ENCODE peak calls at places on chromosome 12, in eight cellular contexts. One of them, this sample, is unnamed.

GRCh38 chr12:28558232-28558631 is 368.0 kb downstream of the CCDC91 start:
- DNase-seq in MM.1S: no peak
- DNase-seq in cardiac fibroblast: no peak
- DNase-seq in CD8-positive, alpha-beta T cell: no peak
- DNase-seq in GM06990: no peak
- DNase-seq in neural crest cell: no peak
- DNase-seq in natural killer cell: no peak
- DNase-seq in fibroblast of pulmonary artery: no peak
- DNase-seq in this sample: no peak

GRCh38 chr12:124734224-124734788 is 129.4 kb downstream of the SCARB1 start:
- DNase-seq in MM.1S: no peak
- DNase-seq in cardiac fibroblast: no peak
- DNase-seq in CD8-positive, alpha-beta T cell: no peak
- DNase-seq in GM06990: no peak
- DNase-seq in neural crest cell: no peak
- DNase-seq in natural killer cell: no peak
- DNase-seq in fibroblast of pulmonary artery: no peak
- DNase-seq in this sample: no peak

GRCh38 chr12:118689793-118690192 is 291.5 kb upstream of the SRRM4 start:
- DNase-seq in MM.1S: no peak
- DNase-seq in cardiac fibroblast: no peak
- DNase-seq in CD8-positive, alpha-beta T cell: no peak
- DNase-seq in GM06990: peak; percentile 67
- DNase-seq in neural crest cell: peak; percentile 30
- DNase-seq in natural killer cell: no peak
- DNase-seq in fibroblast of pulmonary artery: no peak
- DNase-seq in this sample: no peak

GRCh38 chr12:4849024-4849594 is 60.6 kb upstream of the KCNA1 start:
- DNase-seq in MM.1S: no peak
- DNase-seq in cardiac fibroblast: peak; percentile 51
- DNase-seq in CD8-positive, alpha-beta T cell: no peak
- DNase-seq in GM06990: no peak
- DNase-seq in neural crest cell: peak; percentile 8
- DNase-seq in natural killer cell: no peak
- DNase-seq in fibroblast of pulmonary artery: peak; percentile 58
- DNase-seq in this sample: peak; percentile 38

GRCh38 chr12:107873223-107873622 is 98.7 kb downstream of the ASCL4 start:
- DNase-seq in MM.1S: no peak
- DNase-seq in cardiac fibroblast: no peak
- DNase-seq in CD8-positive, alpha-beta T cell: no peak
- DNase-seq in GM06990: no peak
- DNase-seq in neural crest cell: no peak
- DNase-seq in natural killer cell: no peak
- DNase-seq in fibroblast of pulmonary artery: no peak
- DNase-seq in this sample: no peak

GRCh38 chr12:50174971-50175715 is 8.0 kb upstream of the CERS5 start:
- DNase-seq in MM.1S: peak; percentile 61
- DNase-seq in cardiac fibroblast: peak; percentile 89
- DNase-seq in CD8-positive, alpha-beta T cell: no peak
- DNase-seq in GM06990: no peak
- DNase-seq in neural crest cell: peak; percentile 23
- DNase-seq in natural killer cell: no peak
- DNase-seq in fibroblast of pulmonary artery: peak; percentile 91
- DNase-seq in this sample: peak; percentile 81

GRCh38 chr12:50589650-50590435 is 85.1 kb downstream of the DIP2B start:
- DNase-seq in MM.1S: no peak
- DNase-seq in cardiac fibroblast: peak; percentile 94
- DNase-seq in CD8-positive, alpha-beta T cell: no peak
- DNase-seq in GM06990: no peak
- DNase-seq in neural crest cell: no peak
- DNase-seq in natural killer cell: no peak
- DNase-seq in fibroblast of pulmonary artery: peak; percentile 94
- DNase-seq in this sample: no peak

GRCh38 chr12:4282103-4282891 is 8.7 kb downstream of the CCND2 start:
- DNase-seq in MM.1S: no peak
- DNase-seq in cardiac fibroblast: no peak
- DNase-seq in CD8-positive, alpha-beta T cell: no peak
- DNase-seq in GM06990: no peak
- DNase-seq in neural crest cell: no peak
- DNase-seq in natural killer cell: no peak
- DNase-seq in fibroblast of pulmonary artery: no peak
- DNase-seq in this sample: no peak

GRCh38 chr12:132389066-132389465 is 59.7 kb upstream of the GALNT9 start:
- DNase-seq in MM.1S: no peak
- DNase-seq in cardiac fibroblast: no peak
- DNase-seq in CD8-positive, alpha-beta T cell: no peak
- DNase-seq in GM06990: no peak
- DNase-seq in neural crest cell: no peak
- DNase-seq in natural killer cell: no peak
- DNase-seq in fibroblast of pulmonary artery: no peak
- DNase-seq in this sample: no peak

GRCh38 chr12:125149160-125150108 is 84.2 kb downstream of the AACS start:
- DNase-seq in MM.1S: peak; percentile 84
- DNase-seq in cardiac fibroblast: no peak
- DNase-seq in CD8-positive, alpha-beta T cell: no peak
- DNase-seq in GM06990: peak; percentile 71
- DNase-seq in neural crest cell: no peak
- DNase-seq in natural killer cell: no peak
- DNase-seq in fibroblast of pulmonary artery: no peak
- DNase-seq in this sample: no peak

GRCh38 chr12:108181095-108181454 is 52.0 kb downstream of the WSCD2 start:
- DNase-seq in MM.1S: no peak
- DNase-seq in cardiac fibroblast: no peak
- DNase-seq in CD8-positive, alpha-beta T cell: no peak
- DNase-seq in GM06990: no peak
- DNase-seq in neural crest cell: no peak
- DNase-seq in natural killer cell: no peak
- DNase-seq in fibroblast of pulmonary artery: no peak
- DNase-seq in this sample: no peak

GRCh38 chr12:125890366-125890905 is 825.2 kb downstream of the AACS start:
- DNase-seq in MM.1S: no peak
- DNase-seq in cardiac fibroblast: no peak
- DNase-seq in CD8-positive, alpha-beta T cell: no peak
- DNase-seq in GM06990: no peak
- DNase-seq in neural crest cell: no peak
- DNase-seq in natural killer cell: no peak
- DNase-seq in fibroblast of pulmonary artery: no peak
- DNase-seq in this sample: no peak

GRCh38 chr12:51893786-51894185 is 5.9 kb downstream of the ANKRD33 start:
- DNase-seq in MM.1S: no peak
- DNase-seq in cardiac fibroblast: no peak
- DNase-seq in CD8-positive, alpha-beta T cell: no peak
- DNase-seq in GM06990: no peak
- DNase-seq in neural crest cell: no peak
- DNase-seq in natural killer cell: no peak
- DNase-seq in fibroblast of pulmonary artery: no peak
- DNase-seq in this sample: no peak

GRCh38 chr12:123120452-123121166 is 30.3 kb downstream of the PITPNM2 start:
- DNase-seq in MM.1S: peak; percentile 26
- DNase-seq in cardiac fibroblast: peak; percentile 45
- DNase-seq in CD8-positive, alpha-beta T cell: peak; percentile 27
- DNase-seq in GM06990: no peak
- DNase-seq in neural crest cell: no peak
- DNase-seq in natural killer cell: no peak
- DNase-seq in fibroblast of pulmonary artery: no peak
- DNase-seq in this sample: no peak

GRCh38 chr12:77947746-77948145 is 117.1 kb downstream of the NAV3 start:
- DNase-seq in MM.1S: no peak
- DNase-seq in cardiac fibroblast: no peak
- DNase-seq in CD8-positive, alpha-beta T cell: no peak
- DNase-seq in GM06990: no peak
- DNase-seq in neural crest cell: no peak
- DNase-seq in natural killer cell: no peak
- DNase-seq in fibroblast of pulmonary artery: no peak
- DNase-seq in this sample: no peak

GRCh38 chr12:68158427-68158826 is 1.1 kb downstream of the IFNG start:
- DNase-seq in MM.1S: peak; percentile 30
- DNase-seq in cardiac fibroblast: peak; percentile 16
- DNase-seq in CD8-positive, alpha-beta T cell: no peak
- DNase-seq in GM06990: no peak
- DNase-seq in neural crest cell: no peak
- DNase-seq in natural killer cell: no peak
- DNase-seq in fibroblast of pulmonary artery: peak; percentile 4
- DNase-seq in this sample: peak; percentile 60

GRCh38 chr12:12897286-12897685 is 5.9 kb downstream of the GPRC5A start:
- DNase-seq in MM.1S: no peak
- DNase-seq in cardiac fibroblast: no peak
- DNase-seq in CD8-positive, alpha-beta T cell: no peak
- DNase-seq in GM06990: no peak
- DNase-seq in neural crest cell: no peak
- DNase-seq in natural killer cell: no peak
- DNase-seq in fibroblast of pulmonary artery: no peak
- DNase-seq in this sample: no peak

GRCh38 chr12:113794774-113795173 is 171.4 kb downstream of the RBM19 start:
- DNase-seq in MM.1S: no peak
- DNase-seq in cardiac fibroblast: no peak
- DNase-seq in CD8-positive, alpha-beta T cell: no peak
- DNase-seq in GM06990: no peak
- DNase-seq in neural crest cell: no peak
- DNase-seq in natural killer cell: no peak
- DNase-seq in fibroblast of pulmonary artery: no peak
- DNase-seq in this sample: no peak

GRCh38 chr12:4112290-4112689 is 161.3 kb upstream of the CCND2 start:
- DNase-seq in MM.1S: no peak
- DNase-seq in cardiac fibroblast: no peak
- DNase-seq in CD8-positive, alpha-beta T cell: no peak
- DNase-seq in GM06990: peak; percentile 62
- DNase-seq in neural crest cell: no peak
- DNase-seq in natural killer cell: no peak
- DNase-seq in fibroblast of pulmonary artery: no peak
- DNase-seq in this sample: no peak

GRCh38 chr12:95982602-95983001 is 13.5 kb downstream of the HAL start:
- DNase-seq in MM.1S: no peak
- DNase-seq in cardiac fibroblast: no peak
- DNase-seq in CD8-positive, alpha-beta T cell: no peak
- DNase-seq in GM06990: no peak
- DNase-seq in neural crest cell: no peak
- DNase-seq in natural killer cell: no peak
- DNase-seq in fibroblast of pulmonary artery: no peak
- DNase-seq in this sample: no peak

GRCh38 chr12:131194166-131194565 is 240.5 kb downstream of the ADGRD1 start:
- DNase-seq in MM.1S: no peak
- DNase-seq in cardiac fibroblast: no peak
- DNase-seq in CD8-positive, alpha-beta T cell: no peak
- DNase-seq in GM06990: no peak
- DNase-seq in neural crest cell: no peak
- DNase-seq in natural killer cell: no peak
- DNase-seq in fibroblast of pulmonary artery: no peak
- DNase-seq in this sample: no peak

DNA sequence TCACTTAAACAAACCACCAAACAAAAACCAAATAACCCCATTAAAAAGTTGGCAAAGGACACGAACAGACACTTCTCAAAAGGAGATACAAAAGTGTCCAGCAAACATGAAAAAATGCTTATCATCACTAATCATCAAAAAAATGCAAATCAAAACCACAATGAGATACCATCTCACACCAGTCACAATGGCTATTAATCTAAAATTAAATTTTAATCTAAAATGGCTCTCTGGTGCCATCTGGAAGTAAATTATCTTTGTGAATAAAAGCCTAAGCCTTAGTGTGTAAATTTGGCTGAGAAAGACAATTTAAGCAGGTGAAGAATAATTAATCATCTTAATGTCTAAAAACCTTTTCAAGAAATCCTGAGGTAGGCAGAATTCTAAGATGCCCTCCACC is 204.5 kb upstream of the PPFIA2 start:
- DNase-seq in MM.1S: no peak
- DNase-seq in cardiac fibroblast: no peak
- DNase-seq in CD8-positive, alpha-beta T cell: no peak
- DNase-seq in GM06990: no peak
- DNase-seq in neural crest cell: no peak
- DNase-seq in natural killer cell: no peak
- DNase-seq in fibroblast of pulmonary artery: no peak
- DNase-seq in this sample: no peak
- TF ChIP-seq CTCF in MM.1S: no peak
- TF ChIP-seq CTCF in cardiac fibroblast: no peak
- TF ChIP-seq CTCF in CD8-positive, alpha-beta T cell: no peak
- TF ChIP-seq CTCF in GM06990: no peak
- TF ChIP-seq CTCF in neural crest cell: no peak
- TF ChIP-seq CTCF in natural killer cell: no peak
- TF ChIP-seq CTCF in fibroblast of pulmonary artery: no peak
- TF ChIP-seq CTCF in this sample: no peak

DNA sequence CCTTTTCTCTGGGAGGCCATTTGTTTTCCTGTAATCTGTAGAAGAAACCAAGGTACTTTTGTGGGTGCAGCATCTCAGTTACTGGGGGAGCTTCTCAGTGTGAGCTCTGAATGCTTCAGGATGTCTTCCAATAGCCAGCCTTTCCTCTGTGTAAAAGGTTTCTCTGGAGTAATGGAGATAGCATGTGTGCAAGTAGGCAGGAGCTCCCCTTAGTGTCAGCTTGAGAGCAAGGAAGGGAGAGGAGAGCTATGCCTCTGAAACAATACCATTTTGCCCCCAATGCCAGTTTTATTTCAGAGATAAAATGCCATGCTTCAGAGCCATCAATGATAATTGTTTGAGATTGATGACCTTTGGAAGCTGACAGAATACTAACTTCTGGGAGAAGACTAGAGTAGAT is 125.5 kb downstream of the CRADD start:
- DNase-seq in MM.1S: no peak
- DNase-seq in cardiac fibroblast: peak; percentile 47
- DNase-seq in CD8-positive, alpha-beta T cell: no peak
- DNase-seq in GM06990: no peak
- DNase-seq in neural crest cell: no peak
- DNase-seq in natural killer cell: no peak
- DNase-seq in fibroblast of pulmonary artery: peak; percentile 48
- DNase-seq in this sample: peak; percentile 42
- TF ChIP-seq CTCF in MM.1S: no peak
- TF ChIP-seq CTCF in cardiac fibroblast: peak; percentile 28
- TF ChIP-seq CTCF in CD8-positive, alpha-beta T cell: no peak
- TF ChIP-seq CTCF in GM06990: no peak
- TF ChIP-seq CTCF in neural crest cell: no peak
- TF ChIP-seq CTCF in natural killer cell: no peak
- TF ChIP-seq CTCF in fibroblast of pulmonary artery: peak; percentile 33
- TF ChIP-seq CTCF in this sample: no peak

DNA sequence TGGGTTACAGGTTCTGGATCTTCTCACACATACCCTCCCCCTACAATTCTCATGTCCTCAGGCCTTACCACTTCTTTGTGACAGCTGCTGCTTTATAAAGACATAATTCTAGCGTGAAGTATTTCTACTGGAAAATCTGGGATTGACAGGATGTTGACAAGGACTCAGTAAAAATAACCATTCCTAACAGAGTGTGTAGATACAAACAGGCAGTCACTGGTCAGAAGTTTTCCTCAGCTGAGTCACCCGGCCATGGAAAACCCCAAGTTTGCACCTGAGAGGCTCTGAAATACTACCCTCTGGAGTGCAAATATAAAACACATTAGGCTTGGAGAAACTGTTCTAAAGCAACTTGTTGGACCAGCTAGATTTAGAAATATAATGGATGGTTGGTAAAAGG is 54.4 kb downstream of the SPPL3 start:
- DNase-seq in MM.1S: no peak
- DNase-seq in cardiac fibroblast: peak; percentile 71
- DNase-seq in CD8-positive, alpha-beta T cell: no peak
- DNase-seq in GM06990: no peak
- DNase-seq in neural crest cell: no peak
- DNase-seq in natural killer cell: no peak
- DNase-seq in fibroblast of pulmonary artery: peak; percentile 42
- DNase-seq in this sample: peak; percentile 63
- TF ChIP-seq CTCF in MM.1S: no peak
- TF ChIP-seq CTCF in cardiac fibroblast: peak; percentile 4
- TF ChIP-seq CTCF in CD8-positive, alpha-beta T cell: no peak
- TF ChIP-seq CTCF in GM06990: no peak
- TF ChIP-seq CTCF in neural crest cell: no peak
- TF ChIP-seq CTCF in natural killer cell: no peak
- TF ChIP-seq CTCF in fibroblast of pulmonary artery: no peak
- TF ChIP-seq CTCF in this sample: no peak

GRCh38 chr12:92244036-92244435 is 98.4 kb upstream of the BTG1 start:
- DNase-seq in MM.1S: no peak
- DNase-seq in cardiac fibroblast: peak; percentile 39
- DNase-seq in CD8-positive, alpha-beta T cell: no peak
- DNase-seq in GM06990: no peak
- DNase-seq in neural crest cell: no peak
- DNase-seq in natural killer cell: no peak
- DNase-seq in fibroblast of pulmonary artery: peak; percentile 68
- DNase-seq in this sample: peak; percentile 25
- TF ChIP-seq CTCF in MM.1S: no peak
- TF ChIP-seq CTCF in cardiac fibroblast: no peak
- TF ChIP-seq CTCF in CD8-positive, alpha-beta T cell: no peak
- TF ChIP-seq CTCF in GM06990: no peak
- TF ChIP-seq CTCF in neural crest cell: no peak
- TF ChIP-seq CTCF in natural killer cell: no peak
- TF ChIP-seq CTCF in fibroblast of pulmonary artery: peak; percentile 7
- TF ChIP-seq CTCF in this sample: no peak

This sample was measured in MCF 10A.